ENCODE peak calls at places on chromosomes 4 and X, in ten cellular contexts. V is DMS153; G is substantia nigra; E is osteocyte; P is HEK293T; H is hepatic stellate cell; R is brain microvascular endothelial cell; T is GM12891; K is Kasumi-1; A is activated T-cell treated with anti-CD3 and anti-CD28 coated beads, Interleukin-2, amount 50 U/mL, for 1 hour. D is an unnamed sample.

GRCh38 chr4:39044947-39045734 is 12.9 kb upstream of the TMEM156 start:
- DNase-seq in V (no peak), G (no peak), E (no peak), P (peak), H (peak), R (no peak), T (no peak), K (peak), A (no peak), D (no peak)

GRCh38 chrX:148700021-148700420 is 199.6 kb downstream of the AFF2 start:
- DNase-seq in V (no peak), G (no peak), E (no peak), P (no peak), H (no peak), R (no peak), T (no peak), K (no peak), A (no peak), D (no peak)

GRCh38 chrX:37685452-37686347 is at the start of gene XK:
- DNase-seq in V (peak), G (no peak), E (no peak), P (peak), H (peak), R (peak), T (peak), K (peak), A (peak), D (peak)

GRCh38 chr4:7217453-7218310 is 25.3 kb downstream of the SORCS2 start:
- DNase-seq in V (no peak), G (no peak), E (no peak), P (no peak), H (no peak), R (no peak), T (no peak), K (no peak), A (no peak), D (no peak)

GRCh38 chrX:1521459-1521956 is 15.5 kb downstream of the P2RY8 start:
- DNase-seq in V (no peak), G (no peak), E (peak), P (no peak), H (no peak), R (no peak), T (no peak), K (peak), A (peak), D (no peak)

GRCh38 chrX:8988456-8988855 is 45.5 kb downstream of the FAM9B start:
- DNase-seq in V (no peak), G (no peak), E (no peak), P (no peak), H (peak), R (peak), T (no peak), K (no peak), A (peak), D (no peak)

GRCh38 chr4:181618896-181619295 is 624.3 kb upstream of the TENM3 start:
- DNase-seq in V (no peak), G (no peak), E (no peak), P (peak), H (no peak), R (no peak), T (no peak), K (no peak), A (no peak), D (no peak)

GRCh38 chr4:140298001-140298400 is 75.4 kb upstream of the SCOC start:
- DNase-seq in V (no peak), G (no peak), E (no peak), P (no peak), H (no peak), R (no peak), T (no peak), K (no peak), A (no peak), D (no peak)

GRCh38 chr4:76293705-76294274 is 12.7 kb upstream of the STBD1 start:
- DNase-seq in V (no peak), G (no peak), E (no peak), P (no peak), H (no peak), R (no peak), T (no peak), K (no peak), A (no peak), D (no peak)

GRCh38 chrX:16700734-16701133 is 11.7 kb downstream of the CTPS2 start:
- DNase-seq in V (no peak), G (no peak), E (no peak), P (no peak), H (no peak), R (no peak), T (no peak), K (no peak), A (no peak), D (no peak)

GRCh38 chrX:30971761-30972603 is 82.9 kb upstream of the TAB3 start:
- DNase-seq in V (no peak), G (no peak), E (no peak), P (peak), H (peak), R (peak), T (peak), K (peak), A (no peak), D (no peak)

GRCh38 chr4:38266616-38267015 is 306.4 kb downstream of the PTTG2 start:
- DNase-seq in V (peak), G (peak), E (peak), P (no peak), H (peak), R (no peak), T (no peak), K (no peak), A (no peak), D (peak)

GRCh38 chr4:40909363-40909876 is 159.7 kb downstream of the NSUN7 start:
- DNase-seq in V (peak), G (no peak), E (no peak), P (no peak), H (peak), R (peak), T (no peak), K (no peak), A (no peak), D (no peak)

GRCh38 chrX:5586726-5587125 is 641.9 kb downstream of the NLGN4X start:
- DNase-seq in V (no peak), G (no peak), E (no peak), P (no peak), H (no peak), R (no peak), T (no peak), K (no peak), A (no peak), D (no peak)

GRCh38 chr4:85573270-85573669 is 98.3 kb downstream of the ARHGAP24 start:
- DNase-seq in V (no peak), G (no peak), E (no peak), P (no peak), H (no peak), R (no peak), T (no peak), K (no peak), A (no peak), D (no peak)

GRCh38 chr4:103098746-103099421 is 750 bp downstream of the BDH2 start:
- DNase-seq in V (no peak), G (no peak), E (no peak), P (no peak), H (no peak), R (peak), T (no peak), K (no peak), A (no peak), D (no peak)

GRCh38 chr4:161767116-161767515 is 396.7 kb downstream of the FSTL5 start:
- DNase-seq in V (no peak), G (no peak), E (no peak), P (no peak), H (no peak), R (peak), T (no peak), K (no peak), A (no peak), D (no peak)

GRCh38 chrX:56764975-56765791 is 36.1 kb downstream of the NBDY start:
- DNase-seq in V (no peak), G (no peak), E (no peak), P (no peak), H (no peak), R (no peak), T (no peak), K (no peak), A (peak), D (no peak)

GRCh38 chr4:117331817-117332216 is 246.4 kb upstream of the TRAM1L1 start:
- DNase-seq in V (no peak), G (no peak), E (no peak), P (no peak), H (no peak), R (peak), T (no peak), K (no peak), A (no peak), D (no peak)

GRCh38 chrX:68820476-68821110 is 8.2 kb upstream of the EFNB1 start:
- DNase-seq in V (no peak), G (no peak), E (peak), P (no peak), H (no peak), R (no peak), T (no peak), K (no peak), A (peak), D (no peak)

GRCh38 chr4:2786794-2787229 is 6.1 kb upstream of the SH3BP2 start:
- DNase-seq in V (no peak), G (no peak), E (no peak), P (no peak), H (no peak), R (no peak), T (no peak), K (no peak), A (no peak), D (no peak)

GRCh38 chr4:101031971-101032370 is 315.4 kb downstream of the PPP3CA start:
- DNase-seq in V (no peak), G (no peak), E (no peak), P (no peak), H (no peak), R (no peak), T (no peak), K (no peak), A (no peak), D (no peak)

GRCh38 chr4:129062580-129062979 is 30.8 kb downstream of the SCLT1 start:
- DNase-seq in V (no peak), G (no peak), E (no peak), P (no peak), H (no peak), R (no peak), T (no peak), K (no peak), A (no peak), D (no peak)

GRCh38 chrX:144801786-144802185 is 445.5 kb upstream of the SPANXN1 start:
- DNase-seq in V (no peak), G (no peak), E (no peak), P (no peak), H (no peak), R (peak), T (no peak), K (no peak), A (no peak), D (no peak)

GRCh38 chr4:123995939-123996338 is 599.3 kb downstream of the SPRY1 start:
- DNase-seq in V (no peak), G (no peak), E (no peak), P (no peak), H (peak), R (peak), T (no peak), K (no peak), A (no peak), D (no peak)

GRCh38 chrX:143934542-143934941 is 50.7 kb downstream of the UBE2NL start:
- DNase-seq in V (peak), G (no peak), E (no peak), P (no peak), H (no peak), R (no peak), T (no peak), K (no peak), A (no peak), D (no peak)

GRCh38 chr4:77193511-77194236 is 36.7 kb downstream of the CCNG2 start:
- DNase-seq in V (no peak), G (peak), E (no peak), P (no peak), H (peak), R (no peak), T (peak), K (peak), A (peak), D (peak)

GRCh38 chr4:124278477-124278876 is 434.1 kb downstream of the ANKRD50 start:
- DNase-seq in V (no peak), G (no peak), E (no peak), P (no peak), H (peak), R (peak), T (no peak), K (no peak), A (no peak), D (no peak)

GRCh38 chr4:82223715-82224114 is 150.1 kb downstream of the HNRNPD start:
- DNase-seq in V (no peak), G (no peak), E (no peak), P (no peak), H (no peak), R (no peak), T (no peak), K (peak), A (no peak), D (no peak)

GRCh38 chr4:2647403-2648158 is 108.6 kb downstream of the TNIP2 start:
- DNase-seq in V (no peak), G (no peak), E (peak), P (no peak), H (no peak), R (no peak), T (no peak), K (no peak), A (no peak), D (no peak)

GRCh38 chr4:184934184-184934583 is 84.1 kb upstream of the HELT start:
- DNase-seq in V (no peak), G (no peak), E (no peak), P (no peak), H (no peak), R (no peak), T (no peak), K (no peak), A (no peak), D (no peak)